ENCODE peak calls at places on chromosomes 6 and 20, in ten cellular contexts. One of them, this sample, is unnamed.

GRCh38 chr6:12474167-12475140 is 184.3 kb downstream of the EDN1 start:
- DNase-seq in GM23248: peak; percentile 50
- DNase-seq in skeletal muscle cell: no peak
- DNase-seq in GM23338: no peak
- DNase-seq in activated gamma-delta T cell: no peak
- DNase-seq in transverse colon: no peak
- DNase-seq in hippocampal formation: no peak
- DNase-seq in activated naive CD4-positive, alpha-beta T cell treated with anti-CD3 and anti-CD28 coated beads, Interleukin-2, amount 50 U/mL, for 16 hours: no peak
- DNase-seq in stimulated activated CD4-positive, alpha-beta T cell treated with anti-CD3 and anti-CD28 coated beads, Interleukin-15, amount 100 ng/mL, for 24 hours: no peak
- DNase-seq in astrocyte of the cerebellum: no peak
- DNase-seq in this sample: no peak

GRCh38 chr6:139686308-139686707 is 311.9 kb upstream of the CITED2 start:
- DNase-seq in hippocampal formation: no peak
- DNase-seq in GM23248: peak; percentile 56
- DNase-seq in stimulated activated CD4-positive, alpha-beta T cell treated with anti-CD3 and anti-CD28 coated beads, Interleukin-15, amount 100 ng/mL, for 24 hours: no peak
- DNase-seq in GM23338: no peak
- DNase-seq in activated gamma-delta T cell: no peak
- DNase-seq in astrocyte of the cerebellum: no peak
- DNase-seq in transverse colon: no peak
- DNase-seq in activated naive CD4-positive, alpha-beta T cell treated with anti-CD3 and anti-CD28 coated beads, Interleukin-2, amount 50 U/mL, for 16 hours: no peak
- DNase-seq in skeletal muscle cell: no peak
- DNase-seq in this sample: no peak

GRCh38 chr6:170266061-170266825 is 24.6 kb downstream of the DLL1 start:
- DNase-seq in activated naive CD4-positive, alpha-beta T cell treated with anti-CD3 and anti-CD28 coated beads, Interleukin-2, amount 50 U/mL, for 16 hours: no peak
- DNase-seq in activated gamma-delta T cell: no peak
- DNase-seq in hippocampal formation: peak; percentile 59
- DNase-seq in transverse colon: peak; percentile 49
- DNase-seq in stimulated activated CD4-positive, alpha-beta T cell treated with anti-CD3 and anti-CD28 coated beads, Interleukin-15, amount 100 ng/mL, for 24 hours: no peak
- DNase-seq in astrocyte of the cerebellum: no peak
- DNase-seq in GM23338: no peak
- DNase-seq in skeletal muscle cell: no peak
- DNase-seq in GM23248: no peak
- DNase-seq in this sample: no peak

GRCh38 chr6:75204959-75205775 is 686 bp downstream of the COL12A1 start:
- DNase-seq in stimulated activated CD4-positive, alpha-beta T cell treated with anti-CD3 and anti-CD28 coated beads, Interleukin-15, amount 100 ng/mL, for 24 hours: peak; percentile 46
- DNase-seq in GM23338: peak; percentile 68
- DNase-seq in activated gamma-delta T cell: no peak
- DNase-seq in astrocyte of the cerebellum: no peak
- DNase-seq in transverse colon: peak; percentile 39
- DNase-seq in skeletal muscle cell: peak; percentile 43
- DNase-seq in GM23248: peak; percentile 90
- DNase-seq in activated naive CD4-positive, alpha-beta T cell treated with anti-CD3 and anti-CD28 coated beads, Interleukin-2, amount 50 U/mL, for 16 hours: peak; percentile 18
- DNase-seq in hippocampal formation: no peak
- DNase-seq in this sample: peak; percentile 47

GRCh38 chr20:63530788-63531160 is 6.4 kb downstream of the PTK6 start:
- DNase-seq in activated naive CD4-positive, alpha-beta T cell treated with anti-CD3 and anti-CD28 coated beads, Interleukin-2, amount 50 U/mL, for 16 hours: no peak
- DNase-seq in astrocyte of the cerebellum: no peak
- DNase-seq in activated gamma-delta T cell: no peak
- DNase-seq in stimulated activated CD4-positive, alpha-beta T cell treated with anti-CD3 and anti-CD28 coated beads, Interleukin-15, amount 100 ng/mL, for 24 hours: no peak
- DNase-seq in hippocampal formation: no peak
- DNase-seq in GM23338: no peak
- DNase-seq in skeletal muscle cell: no peak
- DNase-seq in GM23248: no peak
- DNase-seq in transverse colon: peak; percentile 82
- DNase-seq in this sample: peak; percentile 1

GRCh38 chr6:138525355-138525754 is 26.1 kb upstream of the NHSL1 start:
- DNase-seq in transverse colon: no peak
- DNase-seq in activated gamma-delta T cell: no peak
- DNase-seq in hippocampal formation: no peak
- DNase-seq in GM23338: no peak
- DNase-seq in activated naive CD4-positive, alpha-beta T cell treated with anti-CD3 and anti-CD28 coated beads, Interleukin-2, amount 50 U/mL, for 16 hours: no peak
- DNase-seq in stimulated activated CD4-positive, alpha-beta T cell treated with anti-CD3 and anti-CD28 coated beads, Interleukin-15, amount 100 ng/mL, for 24 hours: no peak
- DNase-seq in astrocyte of the cerebellum: no peak
- DNase-seq in GM23248: no peak
- DNase-seq in skeletal muscle cell: no peak
- DNase-seq in this sample: no peak

GRCh38 chr6:45625191-45625664 is 247.5 kb upstream of the SUPT3H start:
- DNase-seq in GM23248: peak; percentile 88
- DNase-seq in stimulated activated CD4-positive, alpha-beta T cell treated with anti-CD3 and anti-CD28 coated beads, Interleukin-15, amount 100 ng/mL, for 24 hours: peak; percentile 41
- DNase-seq in astrocyte of the cerebellum: peak; percentile 65
- DNase-seq in skeletal muscle cell: no peak
- DNase-seq in transverse colon: no peak
- DNase-seq in GM23338: no peak
- DNase-seq in activated naive CD4-positive, alpha-beta T cell treated with anti-CD3 and anti-CD28 coated beads, Interleukin-2, amount 50 U/mL, for 16 hours: no peak
- DNase-seq in activated gamma-delta T cell: no peak
- DNase-seq in hippocampal formation: no peak
- DNase-seq in this sample: no peak

GRCh38 chr20:23782366-23782983 is 31.7 kb upstream of the CST1 start:
- DNase-seq in astrocyte of the cerebellum: no peak
- DNase-seq in transverse colon: no peak
- DNase-seq in stimulated activated CD4-positive, alpha-beta T cell treated with anti-CD3 and anti-CD28 coated beads, Interleukin-15, amount 100 ng/mL, for 24 hours: peak; percentile 30
- DNase-seq in GM23248: peak; percentile 49
- DNase-seq in activated naive CD4-positive, alpha-beta T cell treated with anti-CD3 and anti-CD28 coated beads, Interleukin-2, amount 50 U/mL, for 16 hours: no peak
- DNase-seq in GM23338: peak; percentile 79
- DNase-seq in skeletal muscle cell: no peak
- DNase-seq in activated gamma-delta T cell: no peak
- DNase-seq in hippocampal formation: no peak
- DNase-seq in this sample: peak; percentile 74

GRCh38 chr20:42795399-42795798 is 394.3 kb downstream of the PTPRT start:
- DNase-seq in astrocyte of the cerebellum: no peak
- DNase-seq in transverse colon: no peak
- DNase-seq in activated naive CD4-positive, alpha-beta T cell treated with anti-CD3 and anti-CD28 coated beads, Interleukin-2, amount 50 U/mL, for 16 hours: no peak
- DNase-seq in activated gamma-delta T cell: no peak
- DNase-seq in GM23338: no peak
- DNase-seq in stimulated activated CD4-positive, alpha-beta T cell treated with anti-CD3 and anti-CD28 coated beads, Interleukin-15, amount 100 ng/mL, for 24 hours: no peak
- DNase-seq in skeletal muscle cell: no peak
- DNase-seq in GM23248: no peak
- DNase-seq in hippocampal formation: no peak
- DNase-seq in this sample: no peak

GRCh38 chr6:70724524-70724923 is 56.8 kb downstream of the SMAP1 start:
- DNase-seq in astrocyte of the cerebellum: no peak
- DNase-seq in activated gamma-delta T cell: no peak
- DNase-seq in transverse colon: no peak
- DNase-seq in skeletal muscle cell: no peak
- DNase-seq in stimulated activated CD4-positive, alpha-beta T cell treated with anti-CD3 and anti-CD28 coated beads, Interleukin-15, amount 100 ng/mL, for 24 hours: no peak
- DNase-seq in hippocampal formation: no peak
- DNase-seq in GM23338: no peak
- DNase-seq in GM23248: no peak
- DNase-seq in activated naive CD4-positive, alpha-beta T cell treated with anti-CD3 and anti-CD28 coated beads, Interleukin-2, amount 50 U/mL, for 16 hours: no peak
- DNase-seq in this sample: no peak

GRCh38 chr6:33746036-33746600 is 587 bp downstream of the IP6K3 start:
- DNase-seq in GM23248: peak; percentile 77
- DNase-seq in stimulated activated CD4-positive, alpha-beta T cell treated with anti-CD3 and anti-CD28 coated beads, Interleukin-15, amount 100 ng/mL, for 24 hours: no peak
- DNase-seq in transverse colon: peak; percentile 58
- DNase-seq in skeletal muscle cell: peak; percentile 79
- DNase-seq in GM23338: peak; percentile 42
- DNase-seq in astrocyte of the cerebellum: no peak
- DNase-seq in activated naive CD4-positive, alpha-beta T cell treated with anti-CD3 and anti-CD28 coated beads, Interleukin-2, amount 50 U/mL, for 16 hours: no peak
- DNase-seq in activated gamma-delta T cell: no peak
- DNase-seq in hippocampal formation: peak; percentile 62
- DNase-seq in this sample: peak; percentile 69

GRCh38 chr20:50580016-50580747 is 70.0 kb downstream of the PTPN1 start:
- DNase-seq in transverse colon: peak; percentile 70
- DNase-seq in astrocyte of the cerebellum: no peak
- DNase-seq in activated gamma-delta T cell: no peak
- DNase-seq in stimulated activated CD4-positive, alpha-beta T cell treated with anti-CD3 and anti-CD28 coated beads, Interleukin-15, amount 100 ng/mL, for 24 hours: peak; percentile 63
- DNase-seq in GM23338: peak; percentile 81
- DNase-seq in activated naive CD4-positive, alpha-beta T cell treated with anti-CD3 and anti-CD28 coated beads, Interleukin-2, amount 50 U/mL, for 16 hours: peak; percentile 55
- DNase-seq in skeletal muscle cell: no peak
- DNase-seq in GM23248: peak; percentile 69
- DNase-seq in hippocampal formation: peak; percentile 34
- DNase-seq in this sample: peak; percentile 79

This sample was measured in ELF-1.